ENCODE peak calls at places on chromosomes 1 and 21, in four cellular contexts. Z is IMR-90, Y is mucosa of descending colon, X is ovary. N is an unnamed sample.
A peak's percentile ranks its signal among the peaks of the same experiment; 100 is the strongest.

GRCh38 chr21:23858878-23859277 is 1748.4 kb downstream of the MRPL39 start:
- DNase-seq in Z (no peak), Y (no peak), X (no peak), N (no peak)

GRCh38 chr1:162629651-162630050 is 2.6 kb upstream of the DDR2 start:
- DNase-seq in Z (peak; percentile 81), Y (no peak), X (no peak), N (peak; percentile 90)

GRCh38 chr1:87980494-87980893 is 651.8 kb downstream of the LMO4 start:
- DNase-seq in Z (no peak), Y (no peak), X (no peak), N (no peak)

GRCh38 chr1:79161077-79161476 is 154.5 kb upstream of the ADGRL4 start:
- DNase-seq in Z (peak; percentile 79), Y (no peak), X (no peak), N (peak; percentile 60)

GRCh38 chr1:167292216-167292615 is 71.5 kb downstream of the POU2F1 start:
- DNase-seq in Z (no peak), Y (no peak), X (no peak), N (no peak)

GRCh38 chr1:197521118-197521739 is 253.2 kb downstream of the CRB1 start:
- DNase-seq in Z (peak; percentile 44), Y (no peak), X (no peak), N (peak; percentile 46)

GRCh38 chr1:157371826-157372225 is 180.5 kb downstream of the FCRL5 start:
- DNase-seq in Z (no peak), Y (no peak), X (no peak), N (no peak)

GRCh38 chr1:59505596-59506028 is 208.7 kb downstream of the FGGY start:
- DNase-seq in Z (no peak), Y (no peak), X (no peak), N (peak; percentile 63)

GRCh38 chr1:212167098-212167497 is 118.1 kb upstream of the PPP2R5A start:
- DNase-seq in Z (peak; percentile 90), Y (no peak), X (no peak), N (peak; percentile 83)

GRCh38 chr21:41371698-41372030 is 9.8 kb downstream of the MX2 start:
- DNase-seq in Z (no peak), Y (no peak), X (no peak), N (no peak)

GRCh38 chr1:8822383-8823294 is 5.2 kb upstream of the RERE start:
- DNase-seq in Z (peak; percentile 89), Y (no peak), X (no peak), N (peak; percentile 96)

GRCh38 chr1:48924099-48924498 is 147.4 kb upstream of the BEND5 start:
- DNase-seq in Z (no peak), Y (no peak), X (no peak), N (no peak)

GRCh38 chr21:34187935-34188334 is 114.6 kb downstream of the MRPS6 start:
- DNase-seq in Z (no peak), Y (no peak), X (no peak), N (peak; percentile 90)

DNA sequence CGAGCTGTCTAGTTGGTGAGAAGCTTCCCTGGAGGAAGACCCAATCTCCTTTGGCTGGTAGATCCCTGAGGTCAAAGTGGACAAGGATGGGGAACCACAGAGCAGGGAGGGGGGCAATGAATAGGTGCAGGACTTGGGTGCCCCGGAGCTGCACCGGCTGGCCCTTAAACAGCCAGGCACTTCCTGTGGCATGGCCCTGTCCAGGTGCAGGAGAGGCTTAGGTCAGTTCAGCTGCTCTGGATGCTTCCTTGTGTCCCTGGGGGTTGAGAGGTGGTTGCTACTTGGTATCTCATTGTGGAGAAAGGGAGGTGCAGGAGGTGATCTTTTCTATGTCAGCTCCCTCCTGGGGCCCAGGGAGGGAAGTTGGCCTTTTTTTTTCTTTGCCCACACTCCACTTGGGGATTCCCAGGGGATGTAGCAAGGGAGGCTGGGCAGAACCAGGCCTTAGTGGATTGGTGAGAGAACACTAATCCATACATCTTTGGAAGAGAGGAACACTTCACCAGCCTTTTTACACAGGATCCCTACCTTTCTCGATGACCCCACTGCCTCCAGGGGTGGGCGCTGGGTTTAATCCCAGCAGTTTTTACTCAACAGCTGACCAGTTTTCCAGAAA is 1.2 kb upstream of the ST3GAL3 start:
- DNase-seq in Z (no peak), Y (no peak), X (no peak), N (peak; percentile 15)
- H3K4me3 ChIP-seq in Z (no peak overlapping the region), Y (no peak overlapping the region), X (no peak overlapping the region), N (peak overlapping the region; percentile 72)

GRCh38 chr1:53541761-53542550 is 82.8 kb downstream of the DMRTB1 start:
- DNase-seq in Z (peak; percentile 90), Y (peak; percentile 12), X (peak; percentile 5), N (peak; percentile 84)
- TF ChIP-seq CTCF in Z (peak; percentile 38), Y (no peak), X (no peak), N (peak; percentile 47)

DNA sequence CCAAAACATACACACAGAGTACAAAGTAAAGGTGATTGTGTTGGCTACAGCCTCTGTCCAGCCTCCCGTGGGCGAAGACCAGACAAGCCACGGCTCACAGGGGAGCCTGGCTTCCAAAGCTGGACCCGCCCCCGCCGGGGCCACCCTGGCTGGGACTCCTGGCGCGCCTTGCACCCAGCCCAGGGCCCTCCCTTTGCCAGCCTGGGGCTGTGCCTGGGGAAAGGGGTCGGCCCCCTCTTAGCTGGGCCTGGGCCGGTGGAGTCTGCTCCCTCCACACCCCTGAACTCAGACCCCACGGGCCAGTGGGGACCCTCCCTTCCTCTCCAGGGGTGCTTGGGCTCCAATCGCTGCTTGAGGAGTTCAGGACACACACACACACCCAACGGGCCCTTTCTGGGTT is 56.1 kb downstream of the KCNAB2 start:
- DNase-seq in Z (no peak), Y (no peak), X (no peak), N (no peak)
- H3K4me3 ChIP-seq in Z (no peak overlapping the region), Y (no peak overlapping the region), X (no peak overlapping the region), N (no peak overlapping the region)

DNA sequence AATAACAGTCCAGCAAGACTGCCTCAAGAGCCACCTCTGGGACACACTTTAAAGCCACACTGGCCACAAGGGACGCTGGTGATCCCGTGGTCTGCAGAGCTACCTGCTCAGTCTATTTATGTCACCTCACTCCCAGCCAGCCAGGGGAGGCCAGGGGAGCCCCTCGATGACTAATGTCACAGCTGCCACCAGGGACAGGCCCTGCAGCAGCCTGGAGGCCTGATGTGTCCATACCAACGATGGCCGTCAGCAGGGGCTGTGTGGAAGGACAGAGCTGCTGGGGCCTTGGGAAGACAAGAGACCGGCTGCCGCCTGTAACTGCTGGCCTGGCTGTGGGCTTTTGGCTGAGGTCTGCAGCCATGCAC is 71.0 kb downstream of the SIK1 start:
- DNase-seq in Z (no peak), Y (no peak), X (peak; percentile 16), N (no peak)
- TF ChIP-seq CTCF in Z (no peak), Y (no peak), X (no peak), N (no peak)

GRCh38 chr1:17669866-17670451 is 85.2 kb upstream of the ACTL8 start:
- DNase-seq in Z (no peak), Y (no peak), X (no peak), N (no peak)

GRCh38 chr1:17672226-17672625 is 82.9 kb upstream of the ACTL8 start:
- DNase-seq in Z (no peak), Y (no peak), X (no peak), N (no peak)

GRCh38 chr1:17670587-17671313 is 84.4 kb upstream of the ACTL8 start:
- DNase-seq in Z (no peak), Y (no peak), X (no peak), N (no peak)

GRCh38 chr1:17671741-17672140 is 83.4 kb upstream of the ACTL8 start:
- DNase-seq in Z (no peak), Y (no peak), X (no peak), N (no peak)

DNA sequence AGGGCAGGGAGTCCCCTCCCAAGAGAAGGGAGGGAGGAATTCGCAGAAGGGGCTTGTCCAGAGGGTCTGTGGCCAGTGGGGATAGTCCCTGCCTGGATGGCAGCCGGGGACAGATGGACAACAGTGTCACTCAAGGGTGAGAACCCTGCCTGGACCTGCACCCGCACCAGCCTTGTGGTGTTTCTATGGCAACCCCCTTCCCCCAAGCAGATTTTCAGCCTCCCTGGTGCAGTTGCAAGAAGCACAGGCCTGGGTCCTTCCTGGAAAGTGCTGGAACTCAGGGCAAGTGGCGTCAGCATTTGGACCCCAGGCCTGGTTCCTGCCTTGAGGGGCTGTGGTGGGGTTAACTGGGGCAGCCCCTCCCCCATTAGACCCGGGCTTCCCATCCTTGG is 83.8 kb upstream of the ACTL8 start:
- DNase-seq in Z (no peak), Y (no peak), X (no peak), N (no peak)
- H3K4me3 ChIP-seq in Z (no peak overlapping the region), Y (no peak overlapping the region), X (no peak overlapping the region), N (no peak overlapping the region)

N was measured in fibroblast of mammary gland.